ENCODE peak calls at places on chromosomes 12 and 14, in nine cellular contexts. P, N, O, M, Z, U, W, K and H are unnamed samples.

GRCh38 chr12:91361864-91362263 is 179.2 kb upstream of the DCN start:
- DNase-seq in O (no peak), Z (peak), P (peak), M (peak), N (no peak), K (no peak), W (no peak), U (no peak), H (no peak)

GRCh38 chr12:102816816-102817434 is 100.1 kb downstream of the PAH start:
- DNase-seq in M (peak), O (no peak), Z (peak), K (no peak), P (peak), W (no peak), U (no peak), N (no peak), H (no peak)

GRCh38 chr14:52950898-52951729 is at the start of gene FERMT2:
- DNase-seq in K (no peak), U (peak), N (peak), O (no peak), W (peak), M (peak), Z (peak), P (peak), H (peak)

GRCh38 chr14:53896773-53897172 is 59.9 kb downstream of the BMP4 start:
- DNase-seq in M (no peak), N (no peak), K (no peak), O (no peak), P (no peak), U (no peak), Z (peak), W (no peak), H (no peak)

GRCh38 chr12:71158361-71158882 is 623 bp upstream of the TSPAN8 start:
- DNase-seq in U (no peak), K (no peak), W (no peak), N (peak), M (peak), P (no peak), Z (no peak), O (no peak), H (no peak)

GRCh38 chr14:75990297-75990696 is 4.7 kb downstream of the IFT43 start:
- DNase-seq in U (no peak), O (no peak), K (no peak), P (no peak), M (no peak), W (no peak), N (no peak), Z (no peak), H (no peak)

GRCh38 chr12:110355080-110355479 is 48.4 kb downstream of the ANAPC7 start:
- DNase-seq in U (peak), W (no peak), M (no peak), P (peak), N (no peak), O (no peak), Z (peak), K (peak), H (no peak)

GRCh38 chr12:77941396-77941795 is 110.7 kb downstream of the NAV3 start:
- DNase-seq in P (no peak), K (no peak), W (no peak), O (no peak), Z (peak), N (no peak), U (no peak), M (no peak), H (no peak)

GRCh38 chr14:60163741-60164140 is 1.5 kb downstream of the DHRS7 start:
- DNase-seq in O (no peak), P (no peak), M (peak), Z (no peak), N (no peak), W (no peak), U (no peak), K (no peak), H (no peak)

GRCh38 chr12:6345319-6346071 is 3.6 kb upstream of the TNFRSF1A start:
- DNase-seq in N (peak), Z (peak), M (no peak), O (no peak), W (no peak), U (no peak), K (peak), P (no peak), H (peak)

GRCh38 chr12:71694099-71694820 is 8.4 kb downstream of the TMEM19 start:
- DNase-seq in Z (peak), M (no peak), N (no peak), W (no peak), P (no peak), U (no peak), K (no peak), O (peak), H (no peak)

GRCh38 chr12:32051511-32052299 is 54.9 kb upstream of the BICD1 start:
- DNase-seq in Z (peak), P (no peak), K (no peak), U (no peak), N (peak), W (no peak), M (no peak), O (no peak), H (peak)